ENCODE peak calls at places on chromosomes 4 and X, in four cellular contexts. One of them, this sample, is unnamed.

GRCh38 chrX:119790977-119791436 is 423 bp downstream of the RPL39 start:
- DNase-seq in CD8-positive, alpha-beta memory T cell: no peak
- DNase-seq in HS-27A: no peak
- DNase-seq in NCI-H1092: peak
- DNase-seq in this sample: no peak

GRCh38 chrX:149370097-149370496 is 135.0 kb downstream of the IDS start:
- DNase-seq in CD8-positive, alpha-beta memory T cell: no peak
- DNase-seq in HS-27A: no peak
- DNase-seq in NCI-H1092: no peak
- DNase-seq in this sample: no peak

GRCh38 chr4:161291222-161291621 is 872.6 kb downstream of the FSTL5 start:
- DNase-seq in CD8-positive, alpha-beta memory T cell: no peak
- DNase-seq in HS-27A: no peak
- DNase-seq in NCI-H1092: no peak
- DNase-seq in this sample: no peak

GRCh38 chr4:87716350-87717041 is 66.4 kb downstream of the DMP1 start:
- DNase-seq in CD8-positive, alpha-beta memory T cell: no peak
- DNase-seq in HS-27A: no peak
- DNase-seq in NCI-H1092: no peak
- DNase-seq in this sample: no peak

GRCh38 chr4:55499495-55499894 is 47.2 kb downstream of the CLOCK start:
- DNase-seq in CD8-positive, alpha-beta memory T cell: no peak
- DNase-seq in HS-27A: no peak
- DNase-seq in NCI-H1092: no peak
- DNase-seq in this sample: no peak

GRCh38 chr4:29983890-29984289 is 736.3 kb upstream of the PCDH7 start:
- DNase-seq in CD8-positive, alpha-beta memory T cell: no peak
- DNase-seq in HS-27A: no peak
- DNase-seq in NCI-H1092: no peak
- DNase-seq in this sample: no peak

GRCh38 chr4:108355523-108356208 is 186.9 kb upstream of the LEF1 start:
- DNase-seq in CD8-positive, alpha-beta memory T cell: peak
- DNase-seq in HS-27A: no peak
- DNase-seq in NCI-H1092: no peak
- DNase-seq in this sample: no peak

GRCh38 chrX:116824785-116825184 is 362.0 kb upstream of the CT83 start:
- DNase-seq in CD8-positive, alpha-beta memory T cell: no peak
- DNase-seq in HS-27A: no peak
- DNase-seq in NCI-H1092: no peak
- DNase-seq in this sample: no peak

GRCh38 chr4:44927361-44928061 is 201.2 kb upstream of the GNPDA2 start:
- DNase-seq in CD8-positive, alpha-beta memory T cell: no peak
- DNase-seq in HS-27A: no peak
- DNase-seq in NCI-H1092: no peak
- DNase-seq in this sample: peak

GRCh38 chrX:26352891-26353430 is 137.0 kb downstream of the MAGEB5 start:
- DNase-seq in CD8-positive, alpha-beta memory T cell: no peak
- DNase-seq in HS-27A: no peak
- DNase-seq in NCI-H1092: no peak
- DNase-seq in this sample: no peak

GRCh38 chrX:41481264-41482109 is 34.3 kb downstream of the NYX start:
- DNase-seq in CD8-positive, alpha-beta memory T cell: no peak
- DNase-seq in HS-27A: no peak
- DNase-seq in NCI-H1092: no peak
- DNase-seq in this sample: peak

GRCh38 chr4:81743731-81744465 is 272.2 kb upstream of the RASGEF1B start:
- DNase-seq in CD8-positive, alpha-beta memory T cell: no peak
- DNase-seq in HS-27A: no peak
- DNase-seq in NCI-H1092: no peak
- DNase-seq in this sample: no peak

GRCh38 chrX:108304210-108304609 is 134.0 kb downstream of the COL4A6 start:
- DNase-seq in CD8-positive, alpha-beta memory T cell: no peak
- DNase-seq in HS-27A: no peak
- DNase-seq in NCI-H1092: peak
- DNase-seq in this sample: peak

GRCh38 chr4:125728568-125728967 is 413.8 kb downstream of the FAT4 start:
- DNase-seq in CD8-positive, alpha-beta memory T cell: no peak
- DNase-seq in HS-27A: no peak
- DNase-seq in NCI-H1092: no peak
- DNase-seq in this sample: no peak

This sample was measured in D341Med.